ENCODE peak calls at places on chromosomes 13 and 19, in seven cellular contexts. E is CD8-positive, alpha-beta memory T cell; N is NCI-H345; C is CD4-positive, alpha-beta T cell; P is GDM1; S is stimulated activated CD8-positive, alpha-beta memory T cell treated with anti-CD3 and anti-CD28 coated beads, Interleukin-7, amount 100 ng/mL, for 1 hour; T is T-helper 1 cell. M is an unnamed sample.

GRCh38 chr19:42468273-42468796 is 25.6 kb upstream of the CXCL17 start:
- DNase-seq in E (no peak), N (no peak), C (no peak), P (no peak), S (no peak), T (no peak), M (no peak)

GRCh38 chr19:7191946-7192691 is 102.1 kb downstream of the INSR start:
- DNase-seq in E (peak; percentile 71), N (no peak), C (peak; percentile 18), P (no peak), S (peak; percentile 24), T (peak; percentile 33), M (no peak)

GRCh38 chr19:15444505-15445226 is 5.1 kb downstream of the WIZ start:
- DNase-seq in E (no peak), N (no peak), C (no peak), P (no peak), S (no peak), T (no peak), M (no peak)

GRCh38 chr13:46577656-46578589 is 25.0 kb downstream of the LRCH1 start:
- DNase-seq in E (no peak), N (no peak), C (no peak), P (no peak), S (no peak), T (no peak), M (no peak)

GRCh38 chr19:46863818-46864629 is 3.2 kb downstream of the ARHGAP35 start:
- DNase-seq in E (no peak), N (no peak), C (no peak), P (no peak), S (no peak), T (no peak), M (no peak)

GRCh38 chr13:110236831-110237261 is 70.1 kb downstream of the COL4A1 start:
- DNase-seq in E (no peak), N (no peak), C (no peak), P (no peak), S (no peak), T (no peak), M (no peak)

GRCh38 chr13:45341799-45342584 is 1.0 kb upstream of the TPT1 start:
- DNase-seq in E (no peak), N (no peak), C (no peak), P (no peak), S (no peak), T (no peak), M (no peak)

GRCh38 chr13:94886191-94886590 is 173.8 kb upstream of the SOX21 start:
- DNase-seq in E (no peak), N (no peak), C (no peak), P (no peak), S (no peak), T (no peak), M (no peak)

GRCh38 chr19:10762656-10763055 is 44.8 kb downstream of the DNM2 start:
- DNase-seq in E (peak; percentile 23), N (no peak), C (no peak), P (no peak), S (no peak), T (no peak), M (no peak)

GRCh38 chr19:51372649-51373504 is at the start of gene NKG7:
- DNase-seq in E (peak; percentile 88), N (no peak), C (no peak), P (peak; percentile 90), S (peak; percentile 66), T (peak; percentile 31), M (no peak)

GRCh38 chr19:45391346-45391745 is 13.5 kb downstream of the PPP1R13L start:
- DNase-seq in E (no peak), N (no peak), C (no peak), P (no peak), S (no peak), T (no peak), M (no peak)

GRCh38 chr13:27419333-27419732 is 5.1 kb upstream of the GTF3A start:
- DNase-seq in E (no peak), N (no peak), C (no peak), P (no peak), S (no peak), T (no peak), M (no peak)

GRCh38 chr19:14476663-14477401 is 1.7 kb upstream of the PTGER1 start:
- DNase-seq in E (peak; percentile 43), N (no peak), C (no peak), P (no peak), S (no peak), T (no peak), M (no peak)

GRCh38 chr13:25762795-25763377 is 288.9 kb downstream of the SHISA2 start:
- DNase-seq in E (no peak), N (no peak), C (no peak), P (no peak), S (no peak), T (no peak), M (no peak)

GRCh38 chr19:57583104-57583520 is 833 bp upstream of the ZIK1 start:
- DNase-seq in E (no peak), N (no peak), C (no peak), P (no peak), S (no peak), T (no peak), M (no peak)

GRCh38 chr13:110557610-110558305 is 3.8 kb downstream of the RAB20 start:
- DNase-seq in E (no peak), N (no peak), C (no peak), P (no peak), S (no peak), T (no peak), M (no peak)

M was measured in activated B cell treated with CpG ODN at 0.5 μM for 24 hours.